ENCODE peak calls at places on chromosomes 11 and 22, in six cellular contexts. O, L, V, H, I and Y are unnamed samples.

GRCh38 chr22:43326342-43326825 is 16.8 kb downstream of the SCUBE1 start:
- DNase-seq in O (no peak), L (no peak), V (no peak), H (peak; percentile 18), I (no peak), Y (no peak)

GRCh38 chr22:43387815-43388214 is 24.0 kb upstream of the MPPED1 start:
- DNase-seq in O (no peak), L (no peak), V (no peak), H (no peak), I (no peak), Y (no peak)

GRCh38 chr11:120004723-120005122 is 133.2 kb downstream of the TRIM29 start:
- DNase-seq in O (no peak), L (no peak), V (no peak), H (no peak), I (no peak), Y (no peak)

GRCh38 chr11:58647141-58647699 is 24.8 kb downstream of the CNTF start:
- DNase-seq in O (no peak), L (peak; percentile 48), V (no peak), H (no peak), I (no peak), Y (no peak)

GRCh38 chr22:20268350-20269012 is 363 bp upstream of the RTN4R start:
- DNase-seq in O (peak; percentile 8), L (no peak), V (peak; percentile 8), H (peak; percentile 98), I (peak; percentile 90), Y (peak; percentile 16)

GRCh38 chr11:119373059-119373875 is 8.2 kb downstream of the USP2 start:
- DNase-seq in O (no peak), L (no peak), V (peak; percentile 43), H (no peak), I (no peak), Y (no peak)

GRCh38 chr22:39408807-39409206 is 9.2 kb downstream of the TAB1 start:
- DNase-seq in O (no peak), L (no peak), V (no peak), H (no peak), I (no peak), Y (no peak)

GRCh38 chr11:128040603-128041002 is 546.8 kb downstream of the ETS1 start:
- DNase-seq in O (no peak), L (no peak), V (no peak), H (no peak), I (peak; percentile 36), Y (peak; percentile 52)

GRCh38 chr11:77602385-77603105 is 12.8 kb downstream of the AQP11 start:
- DNase-seq in O (no peak), L (no peak), V (peak; percentile 72), H (peak; percentile 30), I (no peak), Y (no peak)

GRCh38 chr11:106917973-106918372 is 100.3 kb downstream of the GUCY1A2 start:
- DNase-seq in O (peak; percentile 18), L (no peak), V (peak; percentile 1), H (peak; percentile 40), I (peak; percentile 23), Y (peak; percentile 56)

GRCh38 chr11:60842688-60843605 is 1.0 kb downstream of the CCDC86 start:
- DNase-seq in O (no peak), L (no peak), V (no peak), H (no peak), I (no peak), Y (no peak)

GRCh38 chr11:117876341-117877119 is at the start of gene FXYD6:
- DNase-seq in O (no peak), L (no peak), V (no peak), H (peak; percentile 66), I (peak; percentile 95), Y (peak; percentile 46)

GRCh38 chr11:4704054-4704789 is at the start of gene MMP26:
- DNase-seq in O (no peak), L (no peak), V (no peak), H (no peak), I (no peak), Y (no peak)

GRCh38 chr11:130652671-130653335 is 204.4 kb downstream of the ADAMTS15 start:
- DNase-seq in O (no peak), L (no peak), V (no peak), H (no peak), I (no peak), Y (no peak)

GRCh38 chr11:95977534-95978174 is 53.7 kb upstream of the MTMR2 start:
- DNase-seq in O (no peak), L (no peak), V (peak; percentile 63), H (no peak), I (no peak), Y (no peak)
- TF ChIP-seq JUND in O (no peak), L (no peak), V (no peak), H (no peak), I (no peak), Y (no peak)

GRCh38 chr11:46315783-46316563 is 31.3 kb upstream of the DGKZ start:
- DNase-seq in O (no peak), L (no peak), V (no peak), H (no peak), I (no peak), Y (no peak)
- TF ChIP-seq JUND in O (no peak), L (no peak), V (no peak), H (no peak), I (no peak), Y (no peak)

DNA sequence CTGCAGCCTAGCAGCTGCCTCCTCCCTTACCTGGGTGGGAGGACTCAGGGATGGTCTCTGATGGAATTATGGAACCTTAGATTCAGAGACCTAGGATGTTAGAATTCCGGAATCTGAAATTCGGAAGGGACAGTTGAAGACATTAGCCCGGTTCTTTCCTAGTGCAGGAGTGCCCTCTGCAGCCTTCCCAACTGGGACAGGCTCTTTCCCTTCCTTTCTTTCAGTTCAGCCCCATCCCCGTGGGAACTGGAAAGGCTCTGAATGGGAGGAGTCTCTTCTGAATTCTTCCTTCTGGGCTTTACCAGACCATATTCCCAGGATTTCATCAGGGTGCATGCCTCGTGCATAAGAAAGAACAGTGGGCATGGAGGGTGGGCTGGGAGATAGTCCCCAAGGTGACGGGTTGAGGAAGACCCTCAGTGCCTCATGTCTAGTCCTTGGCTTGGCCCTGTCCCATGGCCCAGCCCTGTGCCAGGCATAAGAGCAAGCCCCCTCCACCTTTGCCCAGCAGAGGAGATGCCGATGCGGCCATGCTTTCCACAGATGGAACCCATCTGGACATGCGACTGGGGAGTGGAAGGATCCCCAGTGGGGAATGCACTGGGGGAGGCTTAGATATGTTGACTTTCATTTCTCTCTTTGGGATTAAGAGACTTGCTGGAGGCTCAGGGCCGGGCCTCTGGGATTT is 14.4 kb downstream of the DNAJB13 start:
- DNase-seq in O (no peak), L (no peak), V (no peak), H (no peak), I (no peak), Y (no peak)
- TF ChIP-seq JUND in O (no peak), L (no peak), V (no peak), H (no peak), I (no peak), Y (no peak)

DNA sequence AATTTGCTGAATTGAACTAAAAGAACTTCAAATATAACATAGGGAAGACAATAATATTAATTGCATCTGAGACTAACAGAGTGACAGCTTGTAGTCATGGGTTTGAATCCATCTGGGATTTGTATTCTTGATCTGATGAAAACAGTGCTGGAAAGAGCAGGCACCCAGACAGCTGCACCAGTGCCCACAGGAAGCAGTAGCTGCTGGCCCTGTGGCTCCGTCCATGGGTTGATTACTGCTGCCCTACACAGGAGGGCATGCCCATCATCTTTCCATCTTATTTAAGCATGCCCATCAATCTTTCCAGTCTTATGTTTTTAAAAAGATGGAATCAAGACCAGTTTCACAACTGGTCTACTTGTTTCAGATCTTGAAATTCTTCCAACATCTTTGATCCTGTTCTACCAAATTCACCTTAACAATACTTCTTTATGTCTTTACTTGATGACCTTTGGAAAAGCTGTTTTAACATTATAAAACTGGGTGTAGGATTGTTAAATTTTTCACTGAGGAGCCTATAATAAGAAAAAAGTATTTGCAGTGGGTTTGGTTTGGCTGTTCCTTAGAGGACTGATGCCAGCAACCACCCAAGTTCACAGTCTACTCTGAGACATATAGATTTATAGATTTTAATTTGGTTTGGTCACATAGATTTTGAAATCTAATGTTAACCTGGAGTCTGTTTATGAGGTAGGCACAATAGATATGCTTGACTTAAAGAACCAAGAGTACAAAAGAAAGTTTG is 761 bp upstream of the NXPE4 start:
- DNase-seq in O (no peak), L (no peak), V (no peak), H (no peak), I (no peak), Y (no peak)
- TF ChIP-seq JUND in O (no peak), L (no peak), V (no peak), H (no peak), I (no peak), Y (no peak)